ENCODE peak calls at places on chromosomes 13 and 19, in nine cellular contexts. I is iPS DF 19.7; N is SW 1271; A is foreskin fibroblast; V is HTR-8/SVneo; X is heart right ventricle; M is RPMI7951; H is progenitor cell of endocrine pancreas; Z is stimulated activated CD4-positive, alpha-beta T cell treated with anti-CD3 and anti-CD28 coated beads, TNF-alpha, amount 100 ng/mL, for 48 hours. E is an unnamed sample.
A peak's percentile ranks its signal among the peaks of the same experiment; 100 is the strongest.

GRCh38 chr13:114130708-114131580 is 1.5 kb downstream of the RASA3 start:
- DNase-seq in I (no peak), N (peak; percentile 23), A (peak; percentile 94), V (peak; percentile 53), X (peak; percentile 53), M (peak; percentile 97), H (no peak), Z (no peak), E (peak; percentile 59)

GRCh38 chr19:55087542-55087935 is 11.9 kb downstream of the EPS8L1 start:
- DNase-seq in I (no peak), N (no peak), A (peak; percentile 39), V (no peak), X (no peak), M (no peak), H (no peak), Z (no peak), E (no peak)

GRCh38 chr13:72952529-72953141 is 106.2 kb upstream of the KLF5 start:
- DNase-seq in I (no peak), N (no peak), A (no peak), V (no peak), X (no peak), M (no peak), H (no peak), Z (no peak), E (no peak)

GRCh38 chr19:56476671-56477428 is at the start of gene ZNF667:
- DNase-seq in I (no peak), N (peak; percentile 25), A (peak; percentile 61), V (peak; percentile 14), X (no peak), M (peak; percentile 75), H (no peak), Z (peak; percentile 5), E (peak; percentile 68)

GRCh38 chr19:13029893-13030292 is 34.6 kb downstream of the NFIX start:
- DNase-seq in I (no peak), N (no peak), A (no peak), V (no peak), X (no peak), M (no peak), H (no peak), Z (no peak), E (no peak)

GRCh38 chr13:92224052-92224821 is 825.8 kb downstream of the GPC5 start:
- DNase-seq in I (no peak), N (peak; percentile 5), A (peak; percentile 5), V (peak; percentile 31), X (no peak), M (peak; percentile 83), H (no peak), Z (no peak), E (peak; percentile 100)

GRCh38 chr19:6501740-6502648 is at the start of gene TUBB4A:
- DNase-seq in I (no peak), N (no peak), A (no peak), V (peak; percentile 59), X (peak; percentile 55), M (no peak), H (peak; percentile 39), Z (no peak), E (no peak)

GRCh38 chr13:74450976-74451375 is 316.8 kb upstream of the KLF12 start:
- DNase-seq in I (no peak), N (no peak), A (no peak), V (no peak), X (no peak), M (no peak), H (no peak), Z (no peak), E (no peak)

GRCh38 chr13:48891586-48891985 is 84.1 kb upstream of the FNDC3A start:
- DNase-seq in I (no peak), N (peak; percentile 34), A (peak; percentile 81), V (no peak), X (no peak), M (peak; percentile 77), H (no peak), Z (no peak), E (no peak)

GRCh38 chr13:27001705-27002104 is 169.9 kb downstream of the USP12 start:
- DNase-seq in I (no peak), N (no peak), A (no peak), V (no peak), X (no peak), M (no peak), H (no peak), Z (no peak), E (no peak)

GRCh38 chr19:41134616-41135015 is 20.4 kb downstream of the CYP2F1 start:
- DNase-seq in I (no peak), N (no peak), A (no peak), V (no peak), X (no peak), M (no peak), H (no peak), Z (no peak), E (no peak)

GRCh38 chr13:110471833-110472162 is 89.7 kb downstream of the RAB20 start:
- DNase-seq in I (no peak), N (no peak), A (no peak), V (no peak), X (peak; percentile 35), M (peak; percentile 73), H (no peak), Z (peak; percentile 18), E (peak; percentile 95)